ENCODE peak calls at places on chromosome 13, in eight cellular contexts. One of them, this sample, is unnamed.

GRCh38 chr13:50450279-50450678 is 393.2 kb downstream of the DLEU7 start:
- DNase-seq in AG04450: no peak
- DNase-seq in colonic mucosa: no peak
- DNase-seq in AG04449: no peak
- DNase-seq in AG10803: no peak
- DNase-seq in A549: no peak
- DNase-seq in thyroid gland: no peak
- DNase-seq in fibroblast of lung: no peak
- DNase-seq in this sample: no peak

GRCh38 chr13:98284677-98285076 is 107.6 kb upstream of the RNF113B start:
- DNase-seq in AG04450: no peak
- DNase-seq in colonic mucosa: no peak
- DNase-seq in AG04449: no peak
- DNase-seq in AG10803: no peak
- DNase-seq in A549: no peak
- DNase-seq in thyroid gland: no peak
- DNase-seq in fibroblast of lung: no peak
- DNase-seq in this sample: no peak

GRCh38 chr13:108895220-108895704 is 265.9 kb downstream of the MYO16 start:
- DNase-seq in AG04450: no peak
- DNase-seq in colonic mucosa: no peak
- DNase-seq in AG04449: peak; percentile 26
- DNase-seq in AG10803: peak; percentile 45
- DNase-seq in A549: peak; percentile 56
- DNase-seq in thyroid gland: no peak
- DNase-seq in fibroblast of lung: peak; percentile 41
- DNase-seq in this sample: no peak

GRCh38 chr13:35699181-35699580 is 222.7 kb upstream of the MAB21L1 start:
- DNase-seq in AG04450: no peak
- DNase-seq in colonic mucosa: no peak
- DNase-seq in AG04449: no peak
- DNase-seq in AG10803: peak; percentile 81
- DNase-seq in A549: no peak
- DNase-seq in thyroid gland: no peak
- DNase-seq in fibroblast of lung: peak; percentile 81
- DNase-seq in this sample: no peak

GRCh38 chr13:80666782-80667537 is 326.0 kb upstream of the SPRY2 start:
- DNase-seq in AG04450: no peak
- DNase-seq in colonic mucosa: no peak
- DNase-seq in AG04449: no peak
- DNase-seq in AG10803: no peak
- DNase-seq in A549: no peak
- DNase-seq in thyroid gland: no peak
- DNase-seq in fibroblast of lung: no peak
- DNase-seq in this sample: no peak

GRCh38 chr13:48547663-48548092 is 14.8 kb upstream of the RCBTB2 start:
- DNase-seq in AG04450: no peak
- DNase-seq in colonic mucosa: no peak
- DNase-seq in AG04449: no peak
- DNase-seq in AG10803: no peak
- DNase-seq in A549: no peak
- DNase-seq in thyroid gland: no peak
- DNase-seq in fibroblast of lung: no peak
- DNase-seq in this sample: no peak

GRCh38 chr13:99812611-99813010 is 159.0 kb downstream of the ZIC5 start:
- DNase-seq in AG04450: no peak
- DNase-seq in colonic mucosa: no peak
- DNase-seq in AG04449: peak; percentile 21
- DNase-seq in AG10803: peak; percentile 80
- DNase-seq in A549: peak; percentile 11
- DNase-seq in thyroid gland: no peak
- DNase-seq in fibroblast of lung: peak; percentile 71
- DNase-seq in this sample: no peak

GRCh38 chr13:82356667-82357066 is 1525.6 kb downstream of the SLITRK1 start:
- DNase-seq in AG04450: no peak
- DNase-seq in colonic mucosa: no peak
- DNase-seq in AG04449: no peak
- DNase-seq in AG10803: peak; percentile 0
- DNase-seq in A549: peak; percentile 2
- DNase-seq in thyroid gland: no peak
- DNase-seq in fibroblast of lung: no peak
- DNase-seq in this sample: no peak

GRCh38 chr13:97434417-97435296 is 688 bp downstream of the RAP2A start:
- DNase-seq in AG04450: no peak
- DNase-seq in colonic mucosa: peak; percentile 46
- DNase-seq in AG04449: no peak
- DNase-seq in AG10803: no peak
- DNase-seq in A549: peak; percentile 31
- DNase-seq in thyroid gland: peak; percentile 52
- DNase-seq in fibroblast of lung: peak; percentile 41
- DNase-seq in this sample: no peak

GRCh38 chr13:67224148-67224846 is 5.8 kb downstream of the PCDH9 start:
- DNase-seq in AG04450: peak; percentile 68
- DNase-seq in colonic mucosa: peak; percentile 57
- DNase-seq in AG04449: peak; percentile 37
- DNase-seq in AG10803: peak; percentile 67
- DNase-seq in A549: peak; percentile 88
- DNase-seq in thyroid gland: peak; percentile 82
- DNase-seq in fibroblast of lung: peak; percentile 76
- DNase-seq in this sample: peak; percentile 39

GRCh38 chr13:98494769-98495168 is 82.1 kb downstream of the STK24 start:
- DNase-seq in AG04450: no peak
- DNase-seq in colonic mucosa: no peak
- DNase-seq in AG04449: no peak
- DNase-seq in AG10803: no peak
- DNase-seq in A549: no peak
- DNase-seq in thyroid gland: no peak
- DNase-seq in fibroblast of lung: no peak
- DNase-seq in this sample: no peak

GRCh38 chr13:23007430-23007829 is 173.3 kb upstream of the SGCG start:
- DNase-seq in AG04450: no peak
- DNase-seq in colonic mucosa: no peak
- DNase-seq in AG04449: no peak
- DNase-seq in AG10803: no peak
- DNase-seq in A549: no peak
- DNase-seq in thyroid gland: no peak
- DNase-seq in fibroblast of lung: no peak
- DNase-seq in this sample: no peak

GRCh38 chr13:110872034-110872767 is 42.7 kb downstream of the ANKRD10 start:
- DNase-seq in AG04450: no peak
- DNase-seq in colonic mucosa: no peak
- DNase-seq in AG04449: no peak
- DNase-seq in AG10803: no peak
- DNase-seq in A549: no peak
- DNase-seq in thyroid gland: no peak
- DNase-seq in fibroblast of lung: no peak
- DNase-seq in this sample: no peak

DNA sequence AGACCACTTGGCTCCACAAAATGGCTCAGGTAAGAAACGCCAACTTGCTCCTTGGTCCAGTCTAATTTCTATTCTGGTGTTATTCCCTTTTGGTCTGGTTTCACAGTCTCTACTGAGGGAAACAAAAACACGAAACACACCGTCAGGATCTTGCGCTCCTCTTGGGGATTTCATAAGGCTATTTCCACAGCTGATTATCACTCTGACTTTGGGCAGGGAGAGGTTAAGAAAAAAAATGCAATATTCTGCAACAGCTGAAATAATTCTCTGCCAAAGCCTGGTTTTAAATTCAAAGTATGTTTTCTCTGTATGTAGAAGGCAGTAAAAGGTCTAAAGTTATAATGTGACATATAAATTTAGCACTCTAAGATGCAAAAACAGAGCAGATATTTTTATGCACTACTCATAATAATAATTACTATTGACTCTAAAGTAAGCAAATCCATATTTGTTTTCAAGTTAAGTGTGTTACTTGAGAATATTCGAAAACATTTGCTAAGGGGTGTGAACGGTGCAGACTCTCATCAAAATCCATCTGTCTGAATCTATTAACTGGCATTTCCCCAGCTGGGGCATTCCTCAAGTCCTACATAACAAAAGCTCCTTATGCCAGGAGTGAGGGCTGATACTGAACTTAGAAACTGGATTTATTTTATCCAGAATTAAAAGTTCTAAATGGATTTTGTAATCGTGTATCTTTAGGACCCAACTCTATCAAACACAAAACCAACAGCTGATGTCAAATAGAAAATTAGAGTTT is 38.4 kb upstream of the STARD13 start:
- DNase-seq in AG04450: no peak
- DNase-seq in colonic mucosa: no peak
- DNase-seq in AG04449: no peak
- DNase-seq in AG10803: peak; percentile 80
- DNase-seq in A549: no peak
- DNase-seq in thyroid gland: no peak
- DNase-seq in fibroblast of lung: peak; percentile 37
- DNase-seq in this sample: no peak
- H3K4me3 ChIP-seq in AG04450: no peak overlapping the region
- H3K4me3 ChIP-seq in colonic mucosa: no peak overlapping the region
- H3K4me3 ChIP-seq in AG04449: no peak overlapping the region
- H3K4me3 ChIP-seq in AG10803: no peak overlapping the region
- H3K4me3 ChIP-seq in A549: no peak overlapping the region
- H3K4me3 ChIP-seq in thyroid gland: no peak overlapping the region
- H3K4me3 ChIP-seq in fibroblast of lung: no peak overlapping the region
- H3K4me3 ChIP-seq in this sample: no peak overlapping the region

DNA sequence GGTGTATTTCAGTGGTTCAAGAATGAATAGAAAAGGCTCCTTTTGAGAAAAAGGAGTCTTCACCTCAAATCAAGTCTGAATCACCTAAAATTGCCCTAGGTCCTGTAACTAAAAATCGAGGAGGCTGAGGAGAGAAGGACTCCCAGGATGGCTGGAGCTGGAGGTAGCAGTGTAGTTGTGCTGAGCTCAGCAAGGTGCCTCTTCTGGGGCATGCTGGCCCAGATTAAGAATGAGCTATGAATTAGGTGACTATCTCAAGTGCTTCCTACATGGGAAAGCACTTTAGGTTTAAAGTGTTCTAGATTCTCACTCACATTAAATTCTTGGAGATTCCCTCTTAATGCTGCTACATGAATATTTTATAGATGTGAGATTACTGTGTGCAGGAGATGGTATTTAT is 28.8 kb upstream of the KL start:
- DNase-seq in AG04450: no peak
- DNase-seq in colonic mucosa: no peak
- DNase-seq in AG04449: no peak
- DNase-seq in AG10803: no peak
- DNase-seq in A549: no peak
- DNase-seq in thyroid gland: no peak
- DNase-seq in fibroblast of lung: no peak
- DNase-seq in this sample: no peak
- TF ChIP-seq CTCF in AG04450: no peak
- TF ChIP-seq CTCF in colonic mucosa: no peak
- TF ChIP-seq CTCF in AG04449: no peak
- TF ChIP-seq CTCF in AG10803: no peak
- TF ChIP-seq CTCF in A549: no peak
- TF ChIP-seq CTCF in thyroid gland: no peak
- TF ChIP-seq CTCF in fibroblast of lung: no peak
- TF ChIP-seq CTCF in this sample: no peak

DNA sequence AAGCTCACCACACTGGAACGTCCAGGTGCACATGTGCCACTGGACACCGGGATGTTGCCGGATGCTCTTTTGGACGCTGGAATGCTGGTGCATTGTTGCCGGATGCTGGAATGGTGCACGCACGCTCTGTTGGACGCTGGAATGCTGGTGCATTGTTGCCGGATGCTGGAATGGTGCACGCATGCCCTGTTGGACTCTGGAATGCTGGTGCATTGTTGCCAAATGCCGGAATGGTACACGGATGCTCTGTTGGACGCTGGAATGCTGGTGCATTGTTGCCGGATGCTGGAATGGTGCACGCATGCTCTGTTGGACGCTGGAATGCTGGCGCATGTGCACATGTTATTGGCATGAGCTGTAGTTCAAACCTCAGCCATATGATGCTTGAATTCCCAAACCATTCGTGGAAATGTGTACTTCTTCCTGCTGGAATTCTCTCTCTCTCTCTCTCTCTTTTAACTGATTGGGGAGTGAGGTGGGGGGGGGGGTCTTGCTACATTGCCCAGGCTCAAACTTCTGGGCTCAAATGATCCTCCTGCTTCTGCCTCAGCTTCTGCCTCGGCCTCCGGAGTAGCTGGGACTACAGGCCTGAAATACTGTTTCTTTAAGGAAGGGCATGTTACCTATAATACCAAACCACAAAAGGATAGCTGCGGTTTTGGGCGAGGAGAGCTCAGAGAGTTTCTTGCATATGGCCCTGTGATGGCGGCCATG is 1.2 kb upstream of the MCF2L start:
- DNase-seq in AG04450: no peak
- DNase-seq in colonic mucosa: no peak
- DNase-seq in AG04449: no peak
- DNase-seq in AG10803: peak; percentile 50
- DNase-seq in A549: no peak
- DNase-seq in thyroid gland: no peak
- DNase-seq in fibroblast of lung: no peak
- DNase-seq in this sample: no peak
- H3K4me3 ChIP-seq in AG04450: no peak overlapping the region
- H3K4me3 ChIP-seq in colonic mucosa: peak overlapping the region; percentile 42
- H3K4me3 ChIP-seq in AG04449: no peak overlapping the region
- H3K4me3 ChIP-seq in AG10803: no peak overlapping the region
- H3K4me3 ChIP-seq in A549: peak overlapping the region; percentile 51
- H3K4me3 ChIP-seq in thyroid gland: no peak overlapping the region
- H3K4me3 ChIP-seq in fibroblast of lung: no peak overlapping the region
- H3K4me3 ChIP-seq in this sample: no peak overlapping the region

DNA sequence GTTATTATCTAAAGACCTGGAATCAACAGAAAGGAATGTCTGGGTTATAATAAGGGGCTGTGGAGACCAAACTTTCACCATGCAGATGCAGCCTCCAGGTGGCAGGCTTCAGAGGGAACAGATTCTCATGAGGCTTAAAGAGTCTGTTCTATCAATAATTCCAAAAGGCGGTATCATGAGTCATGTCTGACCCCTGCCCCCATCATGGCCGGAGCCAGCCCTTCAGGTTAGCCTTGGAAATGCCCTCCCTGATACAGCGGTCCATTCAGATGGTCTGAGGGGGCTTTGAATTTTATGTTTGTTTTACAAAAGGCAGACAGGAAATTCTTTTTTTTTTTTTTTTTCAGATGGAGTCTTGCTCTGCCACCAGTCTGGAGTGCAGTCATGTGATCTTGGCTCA is 21.7 kb upstream of the LAMP1 start:
- DNase-seq in AG04450: peak; percentile 39
- DNase-seq in colonic mucosa: peak; percentile 39
- DNase-seq in AG04449: no peak
- DNase-seq in AG10803: peak; percentile 58
- DNase-seq in A549: peak; percentile 53
- DNase-seq in thyroid gland: peak; percentile 40
- DNase-seq in fibroblast of lung: peak; percentile 64
- DNase-seq in this sample: peak; percentile 33
- TF ChIP-seq CTCF in AG04450: peak; percentile 67
- TF ChIP-seq CTCF in colonic mucosa: no peak
- TF ChIP-seq CTCF in AG04449: peak; percentile 46
- TF ChIP-seq CTCF in AG10803: peak; percentile 65
- TF ChIP-seq CTCF in A549: peak; percentile 44
- TF ChIP-seq CTCF in thyroid gland: peak; percentile 54
- TF ChIP-seq CTCF in fibroblast of lung: peak; percentile 69
- TF ChIP-seq CTCF in this sample: peak; percentile 57

GRCh38 chr13:28822801-28823200 is 2.7 kb downstream of the MTUS2 start:
- DNase-seq in AG04450: no peak
- DNase-seq in colonic mucosa: no peak
- DNase-seq in AG04449: no peak
- DNase-seq in AG10803: no peak
- DNase-seq in A549: no peak
- DNase-seq in thyroid gland: no peak
- DNase-seq in fibroblast of lung: no peak
- DNase-seq in this sample: no peak
- H3K4me3 ChIP-seq in AG04450: no peak overlapping the region
- H3K4me3 ChIP-seq in colonic mucosa: no peak overlapping the region
- H3K4me3 ChIP-seq in AG04449: no peak overlapping the region
- H3K4me3 ChIP-seq in AG10803: no peak overlapping the region
- H3K4me3 ChIP-seq in A549: no peak overlapping the region
- H3K4me3 ChIP-seq in thyroid gland: no peak overlapping the region
- H3K4me3 ChIP-seq in fibroblast of lung: no peak overlapping the region
- H3K4me3 ChIP-seq in this sample: no peak overlapping the region

GRCh38 chr13:38401276-38401675 is 51.6 kb downstream of the UFM1 start:
- DNase-seq in AG04450: no peak
- DNase-seq in colonic mucosa: no peak
- DNase-seq in AG04449: no peak
- DNase-seq in AG10803: peak; percentile 20
- DNase-seq in A549: no peak
- DNase-seq in thyroid gland: no peak
- DNase-seq in fibroblast of lung: no peak
- DNase-seq in this sample: no peak
- TF ChIP-seq CTCF in AG04450: no peak
- TF ChIP-seq CTCF in colonic mucosa: no peak
- TF ChIP-seq CTCF in AG04449: no peak
- TF ChIP-seq CTCF in AG10803: no peak
- TF ChIP-seq CTCF in A549: no peak
- TF ChIP-seq CTCF in thyroid gland: no peak
- TF ChIP-seq CTCF in fibroblast of lung: no peak
- TF ChIP-seq CTCF in this sample: no peak

This sample was measured in HFF-Myc.